ENCODE peak calls at places on chromosomes 11 and 22, in five cellular contexts. O is mesendoderm; D is ovary; X is stimulated activated CD4-positive, alpha-beta T cell treated with anti-CD3 and anti-CD28 coated beads, Interleukin-12 subunit alpha, Interleukin-12 subunit beta, amount 100 ng/mL, for 4 hours; Q is EL. E is an unnamed sample.

GRCh38 chr11:47071871-47072270 is 104.8 kb downstream of the ARFGAP2 start:
- DNase-seq in O (peak), D (no peak), X (no peak), Q (no peak), E (no peak)

GRCh38 chr11:112321521-112322172 is 61.0 kb upstream of the PLET1 start:
- DNase-seq in O (peak), D (peak), X (no peak), Q (peak), E (no peak)

GRCh38 chr22:32475428-32476010 is 908 bp downstream of the FBXO7 start:
- DNase-seq in O (peak), D (peak), X (peak), Q (peak), E (peak)

GRCh38 chr22:28826921-28827320 is 26.6 kb upstream of the XBP1 start:
- DNase-seq in O (no peak), D (no peak), X (no peak), Q (no peak), E (no peak)

GRCh38 chr11:112118176-112118575 is 31.5 kb downstream of the SDHD start:
- DNase-seq in O (no peak), D (no peak), X (no peak), Q (no peak), E (no peak)

GRCh38 chr22:39634530-39635399 is 64.2 kb downstream of the CACNA1I start:
- DNase-seq in O (peak), D (no peak), X (no peak), Q (peak), E (no peak)

GRCh38 chr11:74055938-74056337 is 47.1 kb upstream of the UCP3 start:
- DNase-seq in O (peak), D (no peak), X (no peak), Q (peak), E (no peak)

GRCh38 chr11:26134481-26135355 is 197.2 kb upstream of the ANO3 start:
- DNase-seq in O (peak), D (no peak), X (no peak), Q (no peak), E (no peak)

GRCh38 chr22:30310881-30311771 is 15.6 kb downstream of the TBC1D10A start:
- DNase-seq in O (no peak), D (peak), X (no peak), Q (peak), E (peak)

GRCh38 chr11:78213526-78214330 is 25.0 kb downstream of the USP35 start:
- DNase-seq in O (no peak), D (no peak), X (no peak), Q (no peak), E (peak)

GRCh38 chr11:73496134-73496533 is 101.8 kb downstream of the FAM168A start:
- DNase-seq in O (no peak), D (no peak), X (no peak), Q (no peak), E (no peak)

GRCh38 chr11:66289548-66290331 is 797 bp upstream of the YIF1A start:
- DNase-seq in O (peak), D (peak), X (peak), Q (no peak), E (no peak)

GRCh38 chr11:16136792-16137395 is 219.5 kb downstream of the SOX6 start:
- DNase-seq in O (no peak), D (no peak), X (no peak), Q (no peak), E (no peak)

GRCh38 chr11:113885897-113886296 is 10.5 kb upstream of the USP28 start:
- DNase-seq in O (peak), D (no peak), X (no peak), Q (no peak), E (no peak)

GRCh38 chr11:1829039-1829820 is 5.6 kb upstream of the SYT8 start:
- DNase-seq in O (no peak), D (no peak), X (no peak), Q (peak), E (no peak)

GRCh38 chr11:114348200-114349191 is 51.8 kb downstream of the C11orf71 start:
- DNase-seq in O (peak), D (no peak), X (no peak), Q (peak), E (no peak)

GRCh38 chr11:89203814-89204213 is 26.1 kb downstream of the TYR start:
- DNase-seq in O (peak), D (no peak), X (no peak), Q (no peak), E (no peak)

GRCh38 chr11:5476184-5476819 is 12.2 kb upstream of the OR52D1 start:
- DNase-seq in O (peak), D (no peak), X (peak), Q (peak), E (no peak)

GRCh38 chr22:37545703-37546435 is 14.4 kb upstream of the CDC42EP1 start:
- DNase-seq in O (peak), D (peak), X (no peak), Q (peak), E (peak)

GRCh38 chr11:126647735-126648134 is 292.2 kb downstream of the ST3GAL4 start:
- DNase-seq in O (peak), D (no peak), X (no peak), Q (peak), E (no peak)

GRCh38 chr22:39098026-39098425 is 982 bp downstream of the APOBEC3H start:
- DNase-seq in O (peak), D (no peak), X (no peak), Q (no peak), E (peak)

GRCh38 chr11:80320226-80320625 is 879.4 kb upstream of the TENM4 start:
- DNase-seq in O (no peak), D (no peak), X (no peak), Q (no peak), E (no peak)

E was measured in sigmoid colon.